ENCODE peak calls at places on chromosomes 2 and 18, in four cellular contexts. R is stimulated activated CD8-positive, alpha-beta memory T cell treated with anti-CD3 and anti-CD28 coated beads, Interleukin-2, amount 100 ng/mL, for 48 hours; J is AG09309; Z is activated effector memory CD4-positive, alpha-beta T cell treated with anti-CD3 and anti-CD28 coated beads, Interleukin-2, amount 50 U/mL, for 16 hours. L is an unnamed sample.

GRCh38 chr18:80243204-80243603 is 4.1 kb downstream of the PARD6G start:
- DNase-seq in R (no peak), J (no peak), Z (no peak), L (no peak)

GRCh38 chr2:144583741-144584453 is 64.0 kb upstream of the ZEB2 start:
- DNase-seq in R (no peak), J (peak), Z (no peak), L (peak)

GRCh38 chr2:237923507-237924163 is 43.2 kb upstream of the UBE2F start:
- DNase-seq in R (peak), J (no peak), Z (peak), L (peak)

GRCh38 chr2:163633296-163633695 is 102.5 kb downstream of the FIGN start:
- DNase-seq in R (no peak), J (no peak), Z (no peak), L (no peak)

GRCh38 chr2:215367647-215368492 is 56.0 kb downstream of the ATIC start:
- DNase-seq in R (no peak), J (no peak), Z (no peak), L (peak)

GRCh38 chr2:182521453-182522427 is 94.9 kb upstream of the PDE1A start:
- DNase-seq in R (no peak), J (no peak), Z (no peak), L (no peak)

GRCh38 chr2:221570321-221571107 is 1.6 kb downstream of the EPHA4 start:
- DNase-seq in R (no peak), J (no peak), Z (peak), L (no peak)

GRCh38 chr2:114526856-114527255 is 84.4 kb downstream of the DPP10 start:
- DNase-seq in R (no peak), J (no peak), Z (no peak), L (no peak)

GRCh38 chr18:79599503-79599931 is 80.1 kb upstream of the CTDP1 start:
- DNase-seq in R (no peak), J (no peak), Z (peak), L (no peak)

GRCh38 chr2:233455491-233455890 is 101.2 kb downstream of the DGKD start:
- DNase-seq in R (no peak), J (no peak), Z (peak), L (no peak)

GRCh38 chr2:101362777-101363176 is 24.5 kb downstream of the CREG2 start:
- DNase-seq in R (no peak), J (no peak), Z (no peak), L (no peak)

GRCh38 chr18:79916546-79917350 is 34.7 kb downstream of the SLC66A2 start:
- DNase-seq in R (no peak), J (no peak), Z (peak), L (no peak)

GRCh38 chr2:58057890-58058590 is 11.4 kb downstream of the VRK2 start:
- DNase-seq in R (no peak), J (no peak), Z (no peak), L (no peak)

GRCh38 chr2:150569761-150570160 is 82.3 kb upstream of the RND3 start:
- DNase-seq in R (no peak), J (no peak), Z (no peak), L (no peak)

GRCh38 chr2:43605851-43606250 is 10.0 kb upstream of the THADA start:
- DNase-seq in R (no peak), J (no peak), Z (no peak), L (no peak)

GRCh38 chr2:233061591-233062446 is 1.7 kb downstream of the INPP5D start:
- DNase-seq in R (no peak), J (no peak), Z (peak), L (no peak)

GRCh38 chr2:43032248-43032893 is 194.0 kb downstream of the ZFP36L2 start:
- DNase-seq in R (no peak), J (no peak), Z (no peak), L (no peak)

GRCh38 chr2:223771480-223771879 is 65.9 kb downstream of the AP1S3 start:
- DNase-seq in R (no peak), J (no peak), Z (no peak), L (peak)

GRCh38 chr2:148021059-148021985 is at the start of gene MBD5:
- DNase-seq in R (peak), J (peak), Z (peak), L (peak)

GRCh38 chr2:235605306-235605998 is 111.6 kb downstream of the AGAP1 start:
- DNase-seq in R (no peak), J (peak), Z (no peak), L (peak)

GRCh38 chr2:223297788-223298187 is 245.8 kb downstream of the KCNE4 start:
- DNase-seq in R (no peak), J (no peak), Z (no peak), L (no peak)